ENCODE peak calls at places on chromosomes 5 and 9, in five cellular contexts. A is endodermal cell; L is heart left ventricle; N is CD4-positive, alpha-beta T cell; B is left ventricle myocardium inferior. Y is an unnamed sample.

GRCh38 chr5:73418244-73418691 is 30.3 kb downstream of the FOXD1 start:
- DNase-seq in A (peak; percentile 44), L (no peak), N (no peak), B (no peak), Y (no peak)

GRCh38 chr5:26622947-26623346 is 415.4 kb downstream of the CDH9 start:
- DNase-seq in A (no peak), L (no peak), N (no peak), B (no peak), Y (no peak)

GRCh38 chr5:55533806-55534435 is 843 bp downstream of the PLPP1 start:
- DNase-seq in A (peak; percentile 83), L (no peak), N (no peak), B (no peak), Y (no peak)

GRCh38 chr5:118247468-118247867 is 740.9 kb downstream of the DTWD2 start:
- DNase-seq in A (no peak), L (peak; percentile 9), N (no peak), B (no peak), Y (no peak)

GRCh38 chr9:89362647-89363310 is 44.5 kb downstream of the SECISBP2 start:
- DNase-seq in A (no peak), L (no peak), N (no peak), B (no peak), Y (peak; percentile 23)

GRCh38 chr9:111922324-111923013 is 25.9 kb downstream of the UGCG start:
- DNase-seq in A (no peak), L (no peak), N (no peak), B (no peak), Y (no peak)

GRCh38 chr9:138057726-138058125 is 180.1 kb downstream of the CACNA1B start:
- DNase-seq in A (peak; percentile 15), L (no peak), N (no peak), B (no peak), Y (no peak)

GRCh38 chr9:124350485-124351263 is 64.6 kb downstream of the PSMB7 start:
- DNase-seq in A (no peak), L (no peak), N (no peak), B (no peak), Y (peak; percentile 21)

GRCh38 chr9:129858167-129858962 is 23.1 kb downstream of the USP20 start:
- DNase-seq in A (no peak), L (no peak), N (no peak), B (no peak), Y (no peak)

GRCh38 chr5:145996135-145996534 is 59.8 kb downstream of the SH3RF2 start:
- DNase-seq in A (no peak), L (no peak), N (no peak), B (no peak), Y (no peak)

GRCh38 chr5:82164109-82164956 is 113.8 kb downstream of the RPS23 start:
- DNase-seq in A (no peak), L (no peak), N (no peak), B (no peak), Y (no peak)

GRCh38 chr5:134846641-134846960 is 833 bp downstream of the C5orf24 start:
- DNase-seq in A (no peak), L (no peak), N (no peak), B (no peak), Y (no peak)

GRCh38 chr5:10645671-10646070 is 81.8 kb downstream of the ANKRD33B start:
- DNase-seq in A (no peak), L (no peak), N (no peak), B (no peak), Y (no peak)

GRCh38 chr9:136773386-136774044 is 9.2 kb upstream of the LCN15 start:
- DNase-seq in A (peak; percentile 91), L (no peak), N (no peak), B (no peak), Y (peak; percentile 89)

GRCh38 chr9:86413966-86414880 is 60.0 kb upstream of the TUT7 start:
- DNase-seq in A (no peak), L (no peak), N (no peak), B (no peak), Y (no peak)

GRCh38 chr5:73229271-73229670 is 56.3 kb downstream of the TMEM174 start:
- DNase-seq in A (no peak), L (no peak), N (no peak), B (no peak), Y (no peak)

GRCh38 chr5:151284392-151284967 is 19.1 kb downstream of the SLC36A3 start:
- DNase-seq in A (peak; percentile 69), L (no peak), N (no peak), B (no peak), Y (no peak)

GRCh38 chr5:171678631-171679030 is 107.0 kb upstream of the SMIM23 start:
- DNase-seq in A (peak; percentile 2), L (no peak), N (no peak), B (no peak), Y (no peak)

GRCh38 chr9:77848428-77848827 is 183.2 kb downstream of the GNAQ start:
- DNase-seq in A (no peak), L (no peak), N (no peak), B (no peak), Y (no peak)

GRCh38 chr5:28014779-28015178 is 976.4 kb upstream of the CDH9 start:
- DNase-seq in A (peak; percentile 69), L (no peak), N (no peak), B (no peak), Y (no peak)
- H3K9me3 ChIP-seq in A (peaks cover 66% of the 10 kb centered on the region), L (peaks cover 56% of the 10 kb centered on the region), N (peaks cover 36% of the 10 kb centered on the region), B (peaks cover 57% of the 10 kb centered on the region), Y (no peaks in the 10 kb centered on the region)

GRCh38 chr5:74953601-74953960 is 87.4 kb upstream of the FAM169A start:
- DNase-seq in A (no peak), L (no peak), N (no peak), B (no peak), Y (no peak)
- H3K27ac ChIP-seq in A (no peak overlapping the region), L (no peak overlapping the region), N (no peak overlapping the region), B (no peak overlapping the region), Y (no peak overlapping the region)

DNA sequence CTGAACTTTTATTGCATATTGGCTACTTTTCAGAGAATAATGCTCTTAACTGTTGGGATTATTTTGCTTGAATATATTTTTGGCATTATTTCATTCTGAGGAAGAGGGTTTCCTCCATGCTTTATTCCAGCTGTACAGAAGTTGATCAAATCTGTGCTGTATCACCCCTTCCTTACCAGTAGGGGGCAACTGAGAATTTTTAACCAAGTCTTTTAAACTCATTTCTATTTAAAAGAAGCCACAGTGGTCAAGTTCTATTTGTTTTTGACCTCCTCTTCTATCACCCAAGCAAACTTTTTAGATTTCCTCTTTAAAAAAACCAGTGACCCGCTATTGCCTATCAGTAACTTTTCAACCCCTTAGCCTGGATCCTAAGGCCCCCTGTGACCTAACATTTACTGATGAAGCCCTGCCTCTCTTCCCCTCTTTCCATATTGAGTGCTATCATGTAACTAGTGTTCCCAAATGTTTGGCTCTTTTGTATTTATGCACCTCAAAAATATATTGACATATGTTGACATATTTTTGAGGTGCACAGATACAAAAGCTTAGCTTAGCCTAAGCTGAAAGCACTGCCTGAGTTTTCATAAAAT is 80.6 kb downstream of the FBXO4 start:
- DNase-seq in A (no peak), L (no peak), N (no peak), B (no peak), Y (no peak)
- TF ChIP-seq CTCF in A (peak; percentile 89), L (peak; percentile 67), N (peak; percentile 81), B (peak; percentile 75), Y (peak; percentile 66)

GRCh38 chr5:18032744-18033143 is 398.5 kb downstream of the TAF11L14 start:
- DNase-seq in A (no peak), L (no peak), N (no peak), B (no peak), Y (no peak)
- H3K9me3 ChIP-seq in A (no peaks in the 10 kb centered on the region), L (peaks cover 4% of the 10 kb centered on the region), N (no peaks in the 10 kb centered on the region), B (peaks cover 5% of the 10 kb centered on the region), Y (no peaks in the 10 kb centered on the region)

DNA sequence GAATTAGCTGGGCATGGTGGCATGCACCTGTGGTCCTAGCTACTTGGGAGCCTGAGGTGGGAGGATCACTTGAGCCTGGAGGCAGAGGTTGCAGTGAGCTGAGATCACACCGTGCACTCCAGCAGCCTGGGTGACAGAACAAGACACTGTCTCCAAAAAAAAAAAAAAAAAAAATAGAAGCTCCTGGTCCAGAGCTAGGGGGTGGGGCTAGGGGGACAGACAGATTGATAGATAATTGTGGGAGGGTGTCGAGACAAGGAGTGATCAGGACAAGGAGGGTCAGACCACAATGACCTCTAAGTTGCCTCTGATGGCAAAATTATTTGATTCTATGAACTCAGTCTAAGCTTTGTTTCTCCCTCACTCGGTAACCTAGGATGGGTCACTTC is 6.6 kb upstream of the PHF19 start:
- DNase-seq in A (no peak), L (no peak), N (no peak), B (no peak), Y (no peak)
- H3K27ac ChIP-seq in A (no peak overlapping the region), L (no peak overlapping the region), N (no peak overlapping the region), B (no peak overlapping the region), Y (no peak overlapping the region)

GRCh38 chr5:147346006-147346561 is 111.3 kb downstream of the STK32A start:
- DNase-seq in A (no peak), L (no peak), N (no peak), B (no peak), Y (no peak)
- TF ChIP-seq CTCF in A (peak; percentile 59), L (no peak), N (no peak), B (no peak), Y (no peak)

GRCh38 chr5:3598725-3599282 is 3.2 kb downstream of the IRX1 start:
- DNase-seq in A (peak; percentile 61), L (no peak), N (no peak), B (no peak), Y (no peak)

GRCh38 chr5:3599283-3600105 is 3.9 kb downstream of the IRX1 start:
- DNase-seq in A (peak; percentile 89), L (no peak), N (no peak), B (no peak), Y (no peak)

GRCh38 chr5:3597002-3597726 is 1.5 kb downstream of the IRX1 start:
- DNase-seq in A (peak; percentile 60), L (no peak), N (no peak), B (no peak), Y (no peak)

GRCh38 chr5:3597727-3598082 is 2.1 kb downstream of the IRX1 start:
- DNase-seq in A (peak; percentile 58), L (no peak), N (no peak), B (no peak), Y (no peak)

DNA sequence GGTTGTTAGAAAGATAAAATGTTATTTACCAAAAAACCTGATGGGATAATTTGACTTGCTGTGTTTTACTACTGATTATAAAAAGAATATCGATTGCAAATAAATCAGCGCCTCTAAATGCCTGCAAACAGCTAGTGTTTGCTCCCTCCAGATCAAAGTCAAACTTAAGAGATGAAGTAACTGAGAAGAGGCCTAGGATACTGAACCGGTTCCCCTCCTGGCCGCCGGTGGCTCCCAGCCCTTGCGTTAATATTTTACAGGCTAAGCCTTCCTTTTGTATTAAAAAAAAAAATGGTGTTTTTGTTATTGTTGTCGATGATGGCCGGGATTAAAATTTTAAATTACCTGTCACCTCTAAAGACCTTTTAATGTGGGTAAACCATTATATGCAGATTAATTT is 2.6 kb downstream of the IRX1 start:
- DNase-seq in A (no peak), L (no peak), N (no peak), B (no peak), Y (no peak)
- H3K9me3 ChIP-seq in A (no peaks in the 10 kb centered on the region), L (no peaks in the 10 kb centered on the region), N (no peaks in the 10 kb centered on the region), B (no peaks in the 10 kb centered on the region), Y (no peaks in the 10 kb centered on the region)

Y was measured in left lung.